ENCODE peak calls at places on chromosomes 11 and 22, in nine cellular contexts. One of them, this sample, is unnamed. For H3K9me3, the result is how much of the 10 kb centered on the place peaks cover.

GRCh38 chr22:26416670-26417270 is 12.3 kb upstream of the ASPHD2 start:
- DNase-seq in CD8-positive, alpha-beta memory T cell: no peak
- DNase-seq in pancreas: no peak
- DNase-seq in left lung: no peak
- DNase-seq in lung: no peak
- DNase-seq in tibial artery: no peak
- DNase-seq in OCI-LY7: no peak
- DNase-seq in neuronal stem cell: no peak
- DNase-seq in adrenal gland: peak
- DNase-seq in this sample: no peak

GRCh38 chr11:126992804-126993111 is 7.8 kb downstream of the KIRREL3 start:
- DNase-seq in tibial artery: no peak
- DNase-seq in left lung: no peak
- DNase-seq in CD8-positive, alpha-beta memory T cell: no peak
- DNase-seq in neuronal stem cell: no peak
- DNase-seq in lung: no peak
- DNase-seq in adrenal gland: no peak
- DNase-seq in OCI-LY7: no peak
- DNase-seq in pancreas: no peak
- DNase-seq in this sample: no peak

GRCh38 chr11:73907191-73907590 is 30.4 kb downstream of the PAAF1 start:
- DNase-seq in CD8-positive, alpha-beta memory T cell: no peak
- DNase-seq in adrenal gland: peak
- DNase-seq in tibial artery: no peak
- DNase-seq in left lung: no peak
- DNase-seq in OCI-LY7: no peak
- DNase-seq in lung: no peak
- DNase-seq in neuronal stem cell: no peak
- DNase-seq in pancreas: no peak
- DNase-seq in this sample: no peak

GRCh38 chr11:73233704-73234402 is 15.8 kb downstream of the P2RY2 start:
- DNase-seq in tibial artery: peak
- DNase-seq in CD8-positive, alpha-beta memory T cell: no peak
- DNase-seq in lung: no peak
- DNase-seq in pancreas: no peak
- DNase-seq in left lung: peak
- DNase-seq in OCI-LY7: no peak
- DNase-seq in neuronal stem cell: no peak
- DNase-seq in adrenal gland: peak
- DNase-seq in this sample: no peak

GRCh38 chr11:2199466-2200341 is 28.1 kb upstream of the TH start:
- DNase-seq in tibial artery: no peak
- DNase-seq in CD8-positive, alpha-beta memory T cell: no peak
- DNase-seq in lung: no peak
- DNase-seq in OCI-LY7: no peak
- DNase-seq in adrenal gland: no peak
- DNase-seq in pancreas: no peak
- DNase-seq in left lung: no peak
- DNase-seq in neuronal stem cell: no peak
- DNase-seq in this sample: no peak

GRCh38 chr11:91164452-91164822 is 941.6 kb upstream of the CHORDC1 start:
- DNase-seq in CD8-positive, alpha-beta memory T cell: no peak
- DNase-seq in left lung: no peak
- DNase-seq in OCI-LY7: no peak
- DNase-seq in neuronal stem cell: no peak
- DNase-seq in adrenal gland: no peak
- DNase-seq in tibial artery: no peak
- DNase-seq in lung: no peak
- DNase-seq in pancreas: no peak
- DNase-seq in this sample: no peak

GRCh38 chr11:127345819-127346459 is 345.4 kb upstream of the KIRREL3 start:
- DNase-seq in lung: no peak
- DNase-seq in tibial artery: no peak
- DNase-seq in CD8-positive, alpha-beta memory T cell: no peak
- DNase-seq in pancreas: peak
- DNase-seq in adrenal gland: no peak
- DNase-seq in left lung: no peak
- DNase-seq in OCI-LY7: peak
- DNase-seq in neuronal stem cell: peak
- DNase-seq in this sample: no peak

GRCh38 chr11:86446163-86446923 is 71.7 kb downstream of the CCDC81 start:
- DNase-seq in adrenal gland: no peak
- DNase-seq in pancreas: no peak
- DNase-seq in CD8-positive, alpha-beta memory T cell: no peak
- DNase-seq in left lung: no peak
- DNase-seq in lung: no peak
- DNase-seq in OCI-LY7: no peak
- DNase-seq in neuronal stem cell: no peak
- DNase-seq in tibial artery: no peak
- DNase-seq in this sample: no peak

GRCh38 chr11:100800202-100800601 is 113.1 kb downstream of the ARHGAP42 start:
- DNase-seq in OCI-LY7: no peak
- DNase-seq in lung: no peak
- DNase-seq in left lung: no peak
- DNase-seq in CD8-positive, alpha-beta memory T cell: no peak
- DNase-seq in pancreas: no peak
- DNase-seq in tibial artery: no peak
- DNase-seq in adrenal gland: no peak
- DNase-seq in neuronal stem cell: no peak
- DNase-seq in this sample: no peak

GRCh38 chr11:95508219-95508880 is 277.3 kb upstream of the SESN3 start:
- DNase-seq in tibial artery: no peak
- DNase-seq in left lung: no peak
- DNase-seq in OCI-LY7: no peak
- DNase-seq in CD8-positive, alpha-beta memory T cell: no peak
- DNase-seq in lung: no peak
- DNase-seq in adrenal gland: no peak
- DNase-seq in neuronal stem cell: no peak
- DNase-seq in pancreas: no peak
- DNase-seq in this sample: no peak

GRCh38 chr11:92703431-92703830 is 266.0 kb upstream of the MTNR1B start:
- DNase-seq in neuronal stem cell: no peak
- DNase-seq in lung: no peak
- DNase-seq in adrenal gland: no peak
- DNase-seq in pancreas: no peak
- DNase-seq in CD8-positive, alpha-beta memory T cell: no peak
- DNase-seq in tibial artery: no peak
- DNase-seq in left lung: no peak
- DNase-seq in OCI-LY7: no peak
- DNase-seq in this sample: no peak
- H3K27ac ChIP-seq in neuronal stem cell: no peak
- H3K27ac ChIP-seq in lung: no peak
- H3K27ac ChIP-seq in adrenal gland: no peak
- H3K27ac ChIP-seq in pancreas: no peak
- H3K27ac ChIP-seq in CD8-positive, alpha-beta memory T cell: no peak
- H3K27ac ChIP-seq in tibial artery: no peak
- H3K27ac ChIP-seq in left lung: no peak
- H3K27ac ChIP-seq in OCI-LY7: no peak
- H3K27ac ChIP-seq in this sample: no peak

DNA sequence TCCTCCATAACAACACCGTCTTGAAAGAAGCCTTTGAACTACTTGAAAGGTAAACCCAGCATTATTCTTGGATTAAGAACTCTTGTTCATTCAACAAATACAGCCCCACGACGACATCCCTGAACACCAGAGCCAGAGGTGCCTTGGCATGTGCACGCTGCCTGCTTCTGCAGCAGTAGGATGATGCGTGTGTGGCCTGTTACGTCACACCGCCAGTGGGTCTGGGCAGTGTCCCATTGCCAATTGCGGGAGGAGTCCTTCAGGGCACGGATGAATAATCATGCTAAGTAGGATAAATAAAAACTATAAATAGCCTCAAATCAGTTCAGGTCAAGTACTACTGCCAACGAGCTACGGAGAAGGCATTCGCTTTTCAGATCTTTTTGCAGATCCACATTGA is 380.5 kb downstream of the SHANK2 start:
- DNase-seq in left lung: no peak
- DNase-seq in tibial artery: no peak
- DNase-seq in adrenal gland: peak
- DNase-seq in lung: no peak
- DNase-seq in OCI-LY7: no peak
- DNase-seq in CD8-positive, alpha-beta memory T cell: no peak
- DNase-seq in neuronal stem cell: no peak
- DNase-seq in pancreas: no peak
- DNase-seq in this sample: no peak
- H3K9me3 ChIP-seq in left lung: under half
- H3K9me3 ChIP-seq in tibial artery: under half
- H3K9me3 ChIP-seq in adrenal gland: under half
- H3K9me3 ChIP-seq in lung: under half
- H3K9me3 ChIP-seq in OCI-LY7: under half
- H3K9me3 ChIP-seq in CD8-positive, alpha-beta memory T cell: under half
- H3K9me3 ChIP-seq in neuronal stem cell: under half
- H3K9me3 ChIP-seq in pancreas: under half
- H3K9me3 ChIP-seq in this sample: under half

DNA sequence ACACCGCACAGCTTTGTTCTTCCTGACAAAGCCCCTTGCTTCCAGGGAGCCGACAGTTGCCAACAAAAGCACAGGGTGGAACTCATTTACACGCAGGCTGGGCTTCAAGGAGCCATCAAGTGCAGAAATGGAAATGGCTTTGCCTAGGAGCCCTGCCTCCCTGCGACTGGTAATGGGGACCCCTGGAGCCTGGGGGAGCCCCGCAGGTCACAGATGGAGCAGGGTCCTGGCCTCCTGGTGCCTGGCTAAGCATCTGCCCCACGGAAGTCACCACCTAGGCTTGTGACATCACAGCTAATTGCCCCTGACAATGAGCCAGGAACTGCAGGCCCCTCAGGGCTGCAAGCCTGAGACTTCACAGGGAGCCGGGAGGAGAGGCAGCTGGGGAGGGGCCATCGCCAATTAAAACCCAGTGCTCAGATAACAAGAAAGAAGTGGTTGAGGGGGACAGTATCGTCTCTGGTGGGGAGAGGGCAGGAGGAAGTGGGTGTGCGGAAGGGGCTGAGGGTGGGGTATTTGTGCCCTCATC is 66.8 kb downstream of the NFAM1 start:
- DNase-seq in neuronal stem cell: no peak
- DNase-seq in adrenal gland: no peak
- DNase-seq in tibial artery: no peak
- DNase-seq in pancreas: no peak
- DNase-seq in left lung: no peak
- DNase-seq in lung: no peak
- DNase-seq in OCI-LY7: no peak
- DNase-seq in CD8-positive, alpha-beta memory T cell: no peak
- DNase-seq in this sample: no peak
- H3K4me3 ChIP-seq in neuronal stem cell: no peak
- H3K4me3 ChIP-seq in adrenal gland: no peak
- H3K4me3 ChIP-seq in tibial artery: no peak
- H3K4me3 ChIP-seq in pancreas: no peak
- H3K4me3 ChIP-seq in left lung: no peak
- H3K4me3 ChIP-seq in lung: no peak
- H3K4me3 ChIP-seq in OCI-LY7: no peak
- H3K4me3 ChIP-seq in CD8-positive, alpha-beta memory T cell: no peak
- H3K4me3 ChIP-seq in this sample: no peak

GRCh38 chr11:82047200-82047599 is 686.5 kb downstream of the FAM181B start:
- DNase-seq in OCI-LY7: no peak
- DNase-seq in lung: no peak
- DNase-seq in CD8-positive, alpha-beta memory T cell: no peak
- DNase-seq in tibial artery: no peak
- DNase-seq in pancreas: no peak
- DNase-seq in neuronal stem cell: no peak
- DNase-seq in left lung: no peak
- DNase-seq in adrenal gland: no peak
- DNase-seq in this sample: no peak

GRCh38 chr11:82043316-82043715 is 690.3 kb downstream of the FAM181B start:
- DNase-seq in lung: no peak
- DNase-seq in CD8-positive, alpha-beta memory T cell: no peak
- DNase-seq in pancreas: no peak
- DNase-seq in tibial artery: no peak
- DNase-seq in left lung: no peak
- DNase-seq in adrenal gland: no peak
- DNase-seq in neuronal stem cell: no peak
- DNase-seq in OCI-LY7: no peak
- DNase-seq in this sample: no peak

GRCh38 chr11:82049199-82049598 is 684.5 kb downstream of the FAM181B start:
- DNase-seq in tibial artery: no peak
- DNase-seq in neuronal stem cell: no peak
- DNase-seq in OCI-LY7: no peak
- DNase-seq in CD8-positive, alpha-beta memory T cell: no peak
- DNase-seq in lung: no peak
- DNase-seq in left lung: no peak
- DNase-seq in pancreas: no peak
- DNase-seq in adrenal gland: no peak
- DNase-seq in this sample: no peak

GRCh38 chr11:82046778-82047177 is 686.9 kb downstream of the FAM181B start:
- DNase-seq in CD8-positive, alpha-beta memory T cell: no peak
- DNase-seq in tibial artery: no peak
- DNase-seq in lung: no peak
- DNase-seq in adrenal gland: no peak
- DNase-seq in left lung: no peak
- DNase-seq in neuronal stem cell: no peak
- DNase-seq in OCI-LY7: no peak
- DNase-seq in pancreas: no peak
- DNase-seq in this sample: no peak

GRCh38 chr11:82045748-82046457 is 687.8 kb downstream of the FAM181B start:
- DNase-seq in lung: no peak
- DNase-seq in neuronal stem cell: no peak
- DNase-seq in adrenal gland: no peak
- DNase-seq in CD8-positive, alpha-beta memory T cell: no peak
- DNase-seq in OCI-LY7: no peak
- DNase-seq in left lung: no peak
- DNase-seq in tibial artery: no peak
- DNase-seq in pancreas: no peak
- DNase-seq in this sample: no peak
- H3K27ac ChIP-seq in lung: no peak
- H3K27ac ChIP-seq in neuronal stem cell: no peak
- H3K27ac ChIP-seq in adrenal gland: no peak
- H3K27ac ChIP-seq in CD8-positive, alpha-beta memory T cell: no peak
- H3K27ac ChIP-seq in OCI-LY7: no peak
- H3K27ac ChIP-seq in left lung: no peak
- H3K27ac ChIP-seq in tibial artery: no peak
- H3K27ac ChIP-seq in pancreas: no peak
- H3K27ac ChIP-seq in this sample: no peak

This sample was measured in CD4-positive, alpha-beta memory T cell.